ENCODE peak calls at places on chromosomes 4 and X, in five cellular contexts. J, K, E, A and C are unnamed samples.

GRCh38 chr4:109614466-109614865 is 54.4 kb downstream of the MCUB start:
- DNase-seq in J (no peak), K (no peak), E (no peak), A (no peak), C (no peak)

GRCh38 chrX:50747471-50747900 is 66.5 kb downstream of the SHROOM4 start:
- DNase-seq in J (peak), K (peak), E (peak), A (peak), C (no peak)

GRCh38 chrX:19563746-19564145 is 48.4 kb upstream of the MAP3K15 start:
- DNase-seq in J (no peak), K (no peak), E (no peak), A (no peak), C (no peak)

GRCh38 chrX:6959006-6959405 is 188.5 kb upstream of the STS start:
- DNase-seq in J (no peak), K (no peak), E (no peak), A (no peak), C (no peak)

GRCh38 chrX:52410439-52411394 is 41.9 kb downstream of the XAGE2 start:
- DNase-seq in J (no peak), K (no peak), E (no peak), A (no peak), C (no peak)

GRCh38 chrX:72526534-72527508 is 45.8 kb downstream of the HDAC8 start:
- DNase-seq in J (no peak), K (peak), E (no peak), A (no peak), C (no peak)

GRCh38 chrX:68841251-68842049 is 12.6 kb downstream of the EFNB1 start:
- DNase-seq in J (no peak), K (no peak), E (no peak), A (no peak), C (no peak)

GRCh38 chr4:11842620-11843263 is 414.0 kb upstream of the HS3ST1 start:
- DNase-seq in J (no peak), K (no peak), E (no peak), A (no peak), C (no peak)

GRCh38 chrX:85836868-85837267 is 210.5 kb downstream of the CHM start:
- DNase-seq in J (peak), K (peak), E (no peak), A (no peak), C (no peak)

GRCh38 chr4:94406668-94407437 is 44.9 kb upstream of the PDLIM5 start:
- DNase-seq in J (peak), K (peak), E (peak), A (peak), C (no peak)

GRCh38 chr4:113444386-113444785 is 317.2 kb downstream of the CAMK2D start:
- DNase-seq in J (peak), K (peak), E (no peak), A (peak), C (no peak)

GRCh38 chr4:95572304-95572991 is 23.7 kb upstream of the UNC5C start:
- DNase-seq in J (peak), K (no peak), E (no peak), A (peak), C (peak)

GRCh38 chrX:112356031-112356430 is 273.5 kb upstream of the TRPC5 start:
- DNase-seq in J (no peak), K (no peak), E (no peak), A (no peak), C (no peak)

DNA sequence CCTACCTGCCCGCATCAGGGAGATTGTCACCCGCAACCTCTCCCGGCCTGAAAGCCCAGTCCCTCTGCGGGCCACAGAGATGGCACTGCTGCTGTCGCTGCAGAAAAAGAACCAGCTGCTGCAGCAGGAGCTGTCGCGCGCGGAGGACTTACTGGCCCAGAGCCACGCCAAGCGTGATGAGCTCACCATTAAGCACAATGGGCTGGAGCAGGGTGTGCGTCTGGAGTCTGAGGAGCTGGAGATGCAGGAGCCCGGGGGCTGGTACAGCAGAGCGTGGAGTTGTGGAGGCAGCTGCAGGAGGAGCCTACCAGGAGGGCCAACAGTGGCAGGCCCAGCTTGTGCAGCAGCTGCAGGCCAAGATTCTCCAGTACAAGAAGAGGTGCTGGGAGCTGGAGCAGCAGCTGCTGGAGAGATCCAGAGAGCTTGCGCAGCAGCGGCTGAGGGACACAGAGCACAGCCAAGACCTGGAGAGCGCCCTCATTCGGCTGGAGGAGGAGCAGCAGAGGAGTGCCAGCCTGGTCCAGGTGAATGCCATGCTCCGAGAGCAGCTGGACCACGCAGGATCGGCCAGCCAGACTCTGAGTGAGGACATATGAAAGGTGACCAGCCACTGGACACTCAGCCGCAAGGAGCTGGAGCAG is 11.3 kb downstream of the SMIM10L2A start:
- DNase-seq in J (no peak), K (no peak), E (no peak), A (peak), C (peak)
- TF ChIP-seq CTCF in J (no peak), K (no peak), E (peak), A (no peak), C (no peak)

GRCh38 chr4:15470149-15470520 is 453 bp downstream of the CC2D2A start:
- DNase-seq in J (no peak), K (peak), E (no peak), A (no peak), C (no peak)
- H3K4me3 ChIP-seq in J (peak), K (peak), E (no peak), A (no peak), C (peak)

DNA sequence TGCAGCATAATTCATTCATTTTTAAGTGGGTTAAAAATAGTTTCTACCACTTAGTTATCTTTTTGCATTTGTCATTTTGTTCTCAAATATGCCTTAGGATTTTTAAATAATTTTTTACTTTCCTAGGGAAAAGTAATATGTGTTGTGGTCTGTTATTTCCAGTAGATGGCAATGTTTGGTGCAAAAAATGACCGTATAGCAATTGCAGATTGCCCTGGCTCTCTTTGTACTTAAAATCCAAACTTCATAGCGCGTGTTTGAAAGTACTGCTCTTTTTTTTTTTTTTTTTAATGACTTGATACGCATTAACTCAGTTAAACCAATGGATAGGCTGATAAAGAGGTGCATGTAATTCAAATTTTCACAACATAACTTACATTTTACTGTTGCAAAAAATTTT is 74.4 kb upstream of the RBMX start:
- DNase-seq in J (peak), K (peak), E (peak), A (peak), C (no peak)
- TF ChIP-seq CTCF in J (peak), K (peak), E (peak), A (peak), C (peak)

GRCh38 chrX:12617241-12617640 is 174.0 kb upstream of the PRPS2 start:
- DNase-seq in J (peak), K (no peak), E (no peak), A (no peak), C (no peak)

GRCh38 chrX:12611471-12611870 is 179.7 kb upstream of the PRPS2 start:
- DNase-seq in J (no peak), K (no peak), E (no peak), A (no peak), C (no peak)

GRCh38 chrX:12614266-12614665 is 176.9 kb upstream of the PRPS2 start:
- DNase-seq in J (peak), K (no peak), E (no peak), A (no peak), C (no peak)

GRCh38 chrX:12610079-12610478 is 181.1 kb upstream of the PRPS2 start:
- DNase-seq in J (peak), K (peak), E (no peak), A (no peak), C (no peak)

DNA sequence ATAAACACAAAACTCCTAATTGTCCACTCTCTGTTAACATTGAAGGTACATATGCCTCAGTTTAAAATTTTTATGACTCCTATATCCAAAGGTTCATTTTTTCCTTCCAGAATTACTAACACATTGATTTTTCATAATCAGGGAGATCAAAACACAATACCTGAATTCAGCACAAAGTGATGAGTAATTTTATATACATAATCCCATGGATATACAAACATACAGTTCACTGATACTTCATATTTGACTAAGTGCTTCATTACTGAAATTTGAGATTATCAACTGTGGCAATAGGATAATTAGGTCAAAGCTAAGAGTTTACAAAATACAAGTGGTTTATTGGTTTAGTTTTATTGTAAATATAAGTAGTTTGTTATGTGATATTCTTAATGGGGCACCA is 176.2 kb upstream of the PRPS2 start:
- DNase-seq in J (peak), K (no peak), E (no peak), A (no peak), C (no peak)
- H3K4me3 ChIP-seq in J (no peak), K (no peak), E (no peak), A (no peak), C (no peak)